ENCODE peak calls at places on chromosomes 6 and 20, in ten cellular contexts. D is IMR-90, G is cardiac fibroblast, O is prostate gland, K is D341Med, L is HCEC 1CT, F is GM18507, E is DMS153, W is pons, Y is T-helper 9 cell. H is an unnamed sample.

GRCh38 chr6:113668712-113669408 is 188.3 kb upstream of the MARCKS start:
- DNase-seq in D (no peak), G (peak; percentile 59), O (no peak), K (no peak), L (no peak), F (no peak), E (peak; percentile 68), W (no peak), Y (no peak), H (no peak)

GRCh38 chr20:19973920-19974620 is 43.1 kb upstream of the NAA20 start:
- DNase-seq in D (peak; percentile 81), G (peak; percentile 90), O (peak; percentile 63), K (no peak), L (peak; percentile 62), F (no peak), E (no peak), W (peak; percentile 82), Y (no peak), H (peak; percentile 20)

GRCh38 chr6:53484409-53485280 is 60.3 kb downstream of the GCLC start:
- DNase-seq in D (peak; percentile 75), G (peak; percentile 85), O (peak; percentile 82), K (peak; percentile 56), L (peak; percentile 53), F (no peak), E (peak; percentile 24), W (peak; percentile 93), Y (peak; percentile 74), H (peak; percentile 76)

GRCh38 chr6:36754582-36755434 is 57.2 kb downstream of the RAB44 start:
- DNase-seq in D (no peak), G (no peak), O (no peak), K (no peak), L (no peak), F (no peak), E (peak; percentile 2), W (no peak), Y (no peak), H (no peak)

GRCh38 chr6:150146436-150146835 is 3.6 kb downstream of the PPP1R14C start:
- DNase-seq in D (no peak), G (no peak), O (no peak), K (no peak), L (no peak), F (no peak), E (no peak), W (no peak), Y (no peak), H (no peak)

GRCh38 chr20:44642203-44643153 is 9.0 kb downstream of the ADA start:
- DNase-seq in D (peak; percentile 82), G (peak; percentile 96), O (peak; percentile 21), K (no peak), L (peak; percentile 89), F (peak; percentile 50), E (peak; percentile 71), W (peak; percentile 63), Y (peak; percentile 10), H (peak; percentile 53)

GRCh38 chr6:75550544-75551167 is 51.0 kb upstream of the SENP6 start:
- DNase-seq in D (no peak), G (peak; percentile 29), O (no peak), K (no peak), L (no peak), F (no peak), E (no peak), W (no peak), Y (no peak), H (no peak)

GRCh38 chr6:145091102-145091826 is 644.1 kb downstream of the EPM2A start:
- DNase-seq in D (no peak), G (no peak), O (no peak), K (no peak), L (no peak), F (no peak), E (no peak), W (no peak), Y (no peak), H (no peak)

GRCh38 chr6:141874930-141875602 is 257.7 kb upstream of the GJE1 start:
- DNase-seq in D (peak; percentile 34), G (peak; percentile 69), O (no peak), K (no peak), L (peak; percentile 64), F (no peak), E (no peak), W (no peak), Y (no peak), H (no peak)

H was measured in G401.